ENCODE peak calls at places on chromosomes 12 and 14, in ten cellular contexts. H, A, T, M, R, Y, Z, S, Q and C are unnamed samples.

GRCh38 chr12:63298386-63298930 is 147.5 kb upstream of the AVPR1A start:
- DNase-seq in A (no peak), Q (no peak), S (no peak), Z (no peak), Y (no peak), H (no peak), R (no peak), M (no peak), T (no peak), C (no peak)

GRCh38 chr14:75859746-75860145 is 122.0 kb downstream of the TGFB3 start:
- DNase-seq in T (no peak), R (no peak), Z (no peak), S (no peak), Y (no peak), Q (no peak), M (no peak), H (no peak), A (no peak), C (no peak)

GRCh38 chr14:69115407-69116185 is 37.3 kb downstream of the DCAF5 start:
- DNase-seq in S (no peak), T (no peak), Z (no peak), M (no peak), R (no peak), A (no peak), Y (no peak), Q (no peak), H (no peak), C (no peak)

GRCh38 chr12:111846016-111846415 is 4.0 kb downstream of the MAPKAPK5 start:
- DNase-seq in T (no peak), M (peak), A (no peak), S (no peak), Y (no peak), Z (no peak), R (no peak), H (no peak), Q (no peak), C (no peak)

GRCh38 chr12:57461904-57462306 is 2.3 kb downstream of the GLI1 start:
- DNase-seq in T (no peak), S (no peak), Q (no peak), H (no peak), Y (no peak), R (no peak), Z (no peak), A (no peak), M (peak), C (no peak)

GRCh38 chr12:70927356-70927755 is 6.8 kb upstream of the PTPRR start:
- DNase-seq in T (no peak), M (no peak), S (no peak), Y (no peak), H (no peak), Z (no peak), Q (no peak), R (no peak), A (no peak), C (no peak)

GRCh38 chr12:108381793-108382436 is 42.8 kb upstream of the CMKLR1 start:
- DNase-seq in T (no peak), H (no peak), Z (no peak), Y (no peak), Q (peak), A (peak), R (no peak), S (no peak), M (peak), C (no peak)

GRCh38 chr12:108888031-108888430 is 8.1 kb downstream of the DAO start:
- DNase-seq in Y (no peak), A (no peak), Q (no peak), Z (no peak), H (peak), S (no peak), T (no peak), R (no peak), M (no peak), C (no peak)

GRCh38 chr12:72586456-72586855 is 314.3 kb downstream of the TRHDE start:
- DNase-seq in T (no peak), R (no peak), S (no peak), A (no peak), Q (peak), M (no peak), H (no peak), Z (no peak), Y (no peak), C (no peak)

GRCh38 chr12:42742691-42743090 is 153.1 kb upstream of the PRICKLE1 start:
- DNase-seq in H (no peak), S (no peak), M (no peak), R (peak), Z (no peak), T (no peak), Y (no peak), A (peak), Q (no peak), C (no peak)

GRCh38 chr12:33245459-33245858 is 194.2 kb downstream of the SYT10 start:
- DNase-seq in Y (no peak), M (no peak), Q (no peak), S (no peak), H (no peak), R (no peak), T (no peak), Z (no peak), A (no peak), C (no peak)

GRCh38 chr14:61516125-61516740 is 179.1 kb upstream of the HIF1A start:
- DNase-seq in S (no peak), H (no peak), M (peak), A (no peak), Q (no peak), R (no peak), T (no peak), Z (no peak), Y (no peak), C (no peak)

GRCh38 chr12:22657538-22657937 is 32.6 kb downstream of the ETNK1 start:
- DNase-seq in Q (no peak), M (no peak), R (no peak), A (peak), H (no peak), T (no peak), Y (no peak), S (no peak), Z (peak), C (no peak)

GRCh38 chr12:110896559-110896958 is 23.8 kb downstream of the MYL2 start:
- DNase-seq in R (no peak), H (no peak), S (no peak), A (no peak), M (no peak), Z (no peak), T (no peak), Y (no peak), Q (no peak), C (no peak)

GRCh38 chr12:19220205-19220604 is 90.7 kb downstream of the PLEKHA5 start:
- DNase-seq in Q (no peak), T (no peak), R (no peak), Z (peak), H (no peak), Y (no peak), S (no peak), A (peak), M (peak), C (peak)

GRCh38 chr14:89537911-89538310 is 120.9 kb upstream of the FOXN3 start:
- DNase-seq in M (no peak), Q (no peak), A (no peak), H (no peak), T (no peak), S (no peak), Z (no peak), Y (no peak), R (no peak), C (no peak)

GRCh38 chr12:97283297-97283696 is 179.3 kb upstream of the RMST start:
- DNase-seq in H (no peak), Q (peak), A (no peak), S (no peak), R (no peak), Y (no peak), Z (no peak), M (no peak), T (no peak), C (no peak)
- TF ChIP-seq CTCF in H (no peak), Q (peak), A (no peak), S (no peak), R (no peak), Y (peak), Z (no peak), M (no peak), T (no peak), C (no peak)

GRCh38 chr12:131137836-131138637 is 184.3 kb downstream of the ADGRD1 start:
- DNase-seq in Z (no peak), M (peak), S (no peak), A (peak), R (no peak), H (no peak), Q (no peak), Y (no peak), T (no peak), C (no peak)
- H3K4me3 ChIP-seq in Z (no peak), M (no peak), S (no peak), A (no peak), R (no peak), H (no peak), Q (no peak), Y (no peak), T (no peak), C (no peak)

GRCh38 chr14:65849096-65849495 is 436.6 kb downstream of the FUT8 start:
- DNase-seq in S (no peak), R (no peak), M (no peak), Y (no peak), Z (no peak), Q (no peak), T (no peak), H (no peak), A (no peak), C (no peak)

GRCh38 chr14:65850429-65851145 is 438.1 kb downstream of the FUT8 start:
- DNase-seq in M (no peak), Z (no peak), A (no peak), S (peak), R (no peak), Y (no peak), H (no peak), T (no peak), Q (no peak), C (peak)

GRCh38 chr14:65846469-65846868 is 433.9 kb downstream of the FUT8 start:
- DNase-seq in M (no peak), Q (no peak), Y (no peak), H (no peak), S (no peak), T (no peak), R (no peak), A (no peak), Z (no peak), C (no peak)

GRCh38 chr14:65847065-65847847 is 434.7 kb downstream of the FUT8 start:
- DNase-seq in H (peak), A (no peak), M (no peak), Q (no peak), S (peak), Y (no peak), Z (no peak), R (no peak), T (no peak), C (no peak)

DNA sequence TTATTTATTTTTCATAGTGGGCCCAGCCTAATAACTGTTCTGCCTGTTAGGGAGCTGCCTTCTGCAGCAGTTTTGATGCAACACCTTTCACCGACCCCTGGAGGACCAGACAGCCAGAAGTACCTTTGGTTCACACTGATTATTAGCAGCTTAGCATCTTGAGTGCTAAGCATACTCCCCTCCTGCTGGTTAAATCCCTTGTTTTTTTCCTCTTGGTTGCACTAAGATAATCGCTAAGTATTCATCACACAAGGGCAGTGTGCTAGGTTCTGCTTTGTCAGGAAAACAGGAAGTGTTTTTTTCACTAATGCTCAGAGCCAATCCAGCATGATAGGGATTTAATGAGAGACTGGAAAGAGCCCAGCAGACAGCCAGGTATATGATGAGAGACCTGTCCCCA is 437.0 kb downstream of the FUT8 start:
- DNase-seq in M (no peak), Z (no peak), Y (no peak), R (no peak), T (no peak), Q (peak), H (no peak), S (no peak), A (no peak), C (no peak)
- TF ChIP-seq CTCF in M (no peak), Z (no peak), Y (no peak), R (no peak), T (no peak), Q (no peak), H (no peak), S (no peak), A (no peak), C (no peak)

GRCh38 chr12:16881986-16882385 is 276.0 kb upstream of the LMO3 start:
- DNase-seq in Y (no peak), Q (no peak), M (no peak), A (no peak), S (no peak), H (no peak), T (no peak), Z (no peak), R (no peak), C (no peak)

GRCh38 chr12:16884819-16885218 is 278.9 kb upstream of the LMO3 start:
- DNase-seq in A (no peak), H (no peak), T (no peak), R (no peak), S (no peak), Q (no peak), Y (no peak), M (no peak), Z (no peak), C (no peak)

GRCh38 chr12:16884056-16884455 is 278.1 kb upstream of the LMO3 start:
- DNase-seq in R (no peak), T (no peak), Q (no peak), M (no peak), Z (no peak), S (no peak), A (no peak), Y (no peak), H (no peak), C (no peak)

GRCh38 chr12:16880864-16881285 is 274.9 kb upstream of the LMO3 start:
- DNase-seq in Y (no peak), Q (peak), S (no peak), Z (no peak), H (peak), M (no peak), T (no peak), A (no peak), R (no peak), C (no peak)
- H3K4me3 ChIP-seq in Y (peak), Q (no peak), S (no peak), Z (no peak), H (peak), M (no peak), T (no peak), A (no peak), R (no peak), C (no peak)

DNA sequence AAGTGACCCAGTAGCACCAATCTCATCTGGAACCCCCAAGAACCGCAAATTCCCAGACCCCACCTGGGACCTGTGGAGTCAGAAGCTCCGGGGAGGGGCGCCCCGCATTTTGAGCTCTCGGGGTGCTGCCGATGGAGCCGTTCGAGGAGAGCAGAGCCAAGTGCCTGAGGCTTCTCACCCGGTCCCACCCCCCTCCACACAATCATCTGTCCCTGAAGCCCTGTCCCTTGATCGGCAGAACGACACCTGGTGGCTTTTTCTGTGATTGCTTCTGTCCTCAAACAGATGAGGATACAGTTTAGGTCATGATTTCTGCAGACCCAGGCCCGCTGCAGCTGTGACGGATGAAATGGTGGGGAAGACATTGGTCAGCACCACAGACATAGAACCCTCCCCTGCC is 74.7 kb downstream of the NOC4L start:
- DNase-seq in T (no peak), H (peak), M (no peak), A (peak), Z (no peak), Y (no peak), S (peak), R (no peak), Q (peak), C (no peak)
- TF ChIP-seq CTCF in T (peak), H (peak), M (peak), A (peak), Z (peak), Y (peak), S (peak), R (peak), Q (peak), C (peak)

GRCh38 chr12:14243941-14244340 is 121.5 kb upstream of the ATF7IP start:
- DNase-seq in Q (no peak), R (no peak), Z (no peak), H (no peak), S (no peak), A (no peak), M (no peak), T (no peak), Y (no peak), C (no peak)

GRCh38 chr12:14238224-14238792 is 127.2 kb upstream of the ATF7IP start:
- DNase-seq in S (no peak), Y (no peak), Z (peak), T (no peak), A (peak), H (no peak), Q (no peak), R (no peak), M (peak), C (peak)

GRCh38 chr12:14240873-14241220 is 124.6 kb upstream of the ATF7IP start:
- DNase-seq in T (no peak), R (no peak), M (no peak), Z (no peak), Y (no peak), A (no peak), S (no peak), H (no peak), Q (no peak), C (no peak)

GRCh38 chr12:14239350-14239934 is 126.0 kb upstream of the ATF7IP start:
- DNase-seq in Y (no peak), Z (peak), S (no peak), H (peak), Q (no peak), R (peak), T (no peak), M (peak), A (peak), C (no peak)

DNA sequence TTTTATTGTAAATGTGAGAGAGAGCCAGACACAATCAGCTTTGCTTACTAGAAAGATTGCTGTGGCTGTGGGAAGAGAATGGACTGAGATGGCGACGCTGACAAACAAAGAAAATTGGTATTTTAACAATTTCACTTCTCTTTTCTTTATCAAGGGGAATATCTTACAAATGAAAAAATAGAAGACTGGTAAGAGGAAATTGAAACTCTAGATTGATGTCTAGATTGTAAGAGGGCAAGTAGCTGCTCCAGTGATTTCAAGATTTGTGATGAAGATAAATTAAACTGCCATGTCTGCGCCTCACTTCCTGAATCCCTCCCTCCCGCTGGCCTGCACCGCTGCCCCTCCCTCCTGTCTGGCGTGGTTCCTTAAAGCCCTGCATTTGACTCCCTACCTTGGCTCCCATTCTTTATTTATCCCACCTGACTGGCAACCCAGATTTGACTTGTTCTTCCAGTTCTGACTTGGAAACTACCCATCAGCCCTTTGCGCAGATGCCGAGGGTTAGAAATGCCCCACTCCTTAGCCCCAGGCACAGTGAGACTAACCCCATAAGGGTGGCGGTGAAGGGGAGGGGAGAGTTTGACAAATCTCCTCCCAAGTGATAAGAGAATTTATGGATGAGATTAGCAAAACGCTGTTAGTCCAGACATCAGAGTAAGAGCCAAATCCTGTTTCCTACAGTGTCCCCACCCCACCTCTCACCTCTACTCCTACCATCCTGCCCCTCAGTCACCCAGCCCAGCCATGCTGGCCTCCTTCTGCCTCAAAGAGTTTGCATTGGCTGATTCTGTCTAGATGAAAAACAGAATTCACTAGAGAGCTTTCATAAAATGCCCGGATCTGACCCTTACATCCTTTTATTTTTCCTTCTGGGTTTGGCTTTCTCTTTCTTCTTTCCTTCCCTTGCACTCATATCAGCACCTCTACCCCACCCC is 125.3 kb upstream of the ATF7IP start:
- DNase-seq in Z (no peak), Y (no peak), T (no peak), S (no peak), M (no peak), H (peak), R (no peak), A (no peak), Q (no peak), C (no peak)
- H3K4me3 ChIP-seq in Z (no peak), Y (peak), T (no peak), S (peak), M (no peak), H (no peak), R (peak), A (no peak), Q (no peak), C (no peak)

DNA sequence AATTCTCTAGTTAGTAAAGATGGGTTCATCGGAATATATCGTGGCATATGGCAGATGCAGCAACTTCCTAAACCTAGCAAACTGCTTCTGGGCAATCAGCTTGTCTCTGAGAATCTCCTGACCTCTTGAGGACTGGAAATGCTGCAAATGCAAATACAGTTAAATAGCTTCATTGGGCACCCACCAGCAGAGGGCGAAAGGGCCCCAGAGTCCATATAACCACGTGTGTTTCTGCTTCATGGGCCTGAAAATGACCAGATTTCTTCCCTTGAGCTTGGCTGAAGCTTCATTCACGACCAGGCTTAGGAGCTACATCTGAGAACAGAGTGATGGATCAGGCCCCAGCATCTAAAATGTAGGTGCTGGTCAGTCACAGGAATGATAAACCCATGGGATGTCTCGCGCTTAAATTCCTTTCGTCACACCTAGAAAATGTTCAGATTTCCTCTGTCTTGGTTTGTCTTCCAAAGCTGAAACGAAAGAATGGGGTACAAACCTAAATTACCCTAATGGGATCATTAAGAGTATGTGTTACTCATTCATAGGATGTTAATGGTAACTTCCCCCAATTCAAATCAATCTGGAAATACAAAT is 1482.5 kb upstream of the TMEM132C start:
- DNase-seq in H (peak), A (peak), Z (no peak), M (peak), Y (no peak), R (peak), Q (peak), T (peak), S (no peak), C (peak)
- TF ChIP-seq CTCF in H (peak), A (peak), Z (no peak), M (peak), Y (peak), R (peak), Q (peak), T (peak), S (no peak), C (peak)

GRCh38 chr12:11651785-11652184 is 2.3 kb downstream of the ETV6 start:
- DNase-seq in Q (no peak), Z (peak), H (no peak), R (no peak), Y (no peak), A (peak), M (peak), T (no peak), S (no peak), C (no peak)
- H3K4me3 ChIP-seq in Q (peak), Z (peak), H (no peak), R (peak), Y (peak), A (peak), M (peak), T (no peak), S (peak), C (peak)

DNA sequence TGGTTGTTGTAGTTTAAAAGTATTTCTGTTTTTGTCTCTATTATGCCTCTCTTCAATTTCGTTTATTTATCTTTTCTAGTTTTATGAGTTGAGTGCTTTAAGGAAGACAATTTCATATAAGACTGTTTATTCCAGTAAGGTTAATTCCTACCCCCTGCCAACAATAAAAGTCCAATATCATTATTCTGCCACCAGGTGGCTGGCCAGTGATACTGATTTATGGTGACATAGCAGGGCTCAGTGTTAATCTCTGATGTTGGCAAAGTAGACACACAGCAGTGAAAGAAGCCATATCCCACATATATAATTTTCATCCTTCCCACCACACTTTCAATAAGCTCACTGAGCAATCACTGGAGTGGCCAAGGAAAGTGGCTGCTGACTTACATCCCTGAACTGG is 69.0 kb upstream of the BMP4 start:
- DNase-seq in Y (no peak), Z (peak), H (no peak), Q (no peak), R (no peak), A (peak), T (no peak), M (peak), S (no peak), C (no peak)
- TF ChIP-seq CTCF in Y (peak), Z (peak), H (no peak), Q (peak), R (no peak), A (peak), T (peak), M (peak), S (no peak), C (peak)